ENCODE peak calls at places on chromosomes 12 and 14, in seven cellular contexts. J is astrocyte of the spinal cord, F is RWPE2, Q is cardiac fibroblast, N is tibial nerve, K is PC-3, O is small intestine. Z is an unnamed sample.

GRCh38 chr12:104793280-104793679 is 164.8 kb downstream of the SLC41A2 start:
- DNase-seq in K (no peak), Q (peak), O (no peak), J (peak), F (no peak), N (no peak), Z (no peak)

GRCh38 chr12:86660488-86661171 is 404.4 kb upstream of the MGAT4C start:
- DNase-seq in F (no peak), O (no peak), K (peak), Q (peak), J (peak), N (no peak), Z (no peak)

GRCh38 chr12:57208116-57208945 is 8.3 kb upstream of the NXPH4 start:
- DNase-seq in F (no peak), J (no peak), N (no peak), O (no peak), Q (no peak), K (no peak), Z (no peak)

GRCh38 chr12:103729499-103729898 is 111.5 kb downstream of the NT5DC3 start:
- DNase-seq in F (no peak), K (no peak), J (no peak), O (no peak), N (no peak), Q (no peak), Z (no peak)

GRCh38 chr12:110641512-110641911 is 27.6 kb downstream of the TCTN1 start:
- DNase-seq in F (no peak), N (no peak), Q (peak), K (no peak), O (no peak), J (peak), Z (peak)

GRCh38 chr12:67519824-67520433 is 128.6 kb upstream of the DYRK2 start:
- DNase-seq in N (no peak), J (no peak), K (no peak), F (no peak), Q (no peak), O (no peak), Z (no peak)

GRCh38 chr12:41932470-41932991 is 212.1 kb downstream of the GXYLT1 start:
- DNase-seq in J (peak), Q (peak), F (no peak), O (peak), N (peak), K (peak), Z (peak)

GRCh38 chr12:62750941-62751843 is 183.8 kb downstream of the PPM1H start:
- DNase-seq in F (no peak), N (no peak), J (no peak), K (peak), Q (no peak), O (peak), Z (no peak)

GRCh38 chr14:69199786-69200185 is 8.5 kb downstream of the EXD2 start:
- DNase-seq in N (no peak), F (no peak), K (no peak), Q (no peak), O (no peak), J (no peak), Z (no peak)

GRCh38 chr12:50221228-50222008 is 54.2 kb upstream of the CERS5 start:
- DNase-seq in J (peak), Q (peak), N (peak), K (peak), F (no peak), O (no peak), Z (no peak)

GRCh38 chr12:77402726-77403125 is 337.4 kb upstream of the E2F7 start:
- DNase-seq in K (no peak), N (no peak), Q (peak), J (peak), F (no peak), O (no peak), Z (no peak)

GRCh38 chr12:40691913-40692616 is at the start of gene CNTN1:
- DNase-seq in K (no peak), F (peak), N (peak), O (peak), J (peak), Q (peak), Z (peak)
- H3K4me3 ChIP-seq in K (no peak), F (peak), N (peak), O (no peak), J (peak), Q (no peak), Z (peak)

GRCh38 chr12:112932485-112933151 is 5.7 kb upstream of the OAS3 start:
- DNase-seq in O (no peak), F (no peak), N (no peak), J (no peak), Q (no peak), K (peak), Z (no peak)

GRCh38 chr12:112929715-112930114 is 8.6 kb upstream of the OAS3 start:
- DNase-seq in F (no peak), O (no peak), K (no peak), N (no peak), J (no peak), Q (no peak), Z (no peak)

GRCh38 chr12:112927925-112928324 is 10.3 kb upstream of the OAS3 start:
- DNase-seq in O (peak), N (no peak), Q (no peak), K (no peak), F (no peak), J (no peak), Z (no peak)

GRCh38 chr12:112928978-112929377 is 9.3 kb upstream of the OAS3 start:
- DNase-seq in J (no peak), K (no peak), O (no peak), Q (no peak), F (no peak), N (no peak), Z (no peak)

GRCh38 chr12:112930350-112930749 is 7.9 kb upstream of the OAS3 start:
- DNase-seq in J (no peak), O (no peak), F (no peak), Q (no peak), K (no peak), N (no peak), Z (no peak)
- H3K4me3 ChIP-seq in J (no peak), O (no peak), F (no peak), Q (no peak), K (no peak), N (no peak), Z (no peak)

GRCh38 chr12:54356951-54357356 is 7.3 kb downstream of the GPR84 start:
- DNase-seq in N (no peak), Q (no peak), K (no peak), F (no peak), J (no peak), O (no peak), Z (no peak)
- H3K4me3 ChIP-seq in N (no peak), Q (no peak), K (no peak), F (no peak), J (no peak), O (no peak), Z (no peak)

GRCh38 chr14:71383510-71383909 is 476.3 kb downstream of the PCNX1 start:
- DNase-seq in Q (no peak), J (no peak), K (no peak), F (no peak), O (no peak), N (no peak), Z (no peak)
- H3K4me3 ChIP-seq in Q (no peak), J (no peak), K (no peak), F (no peak), O (no peak), N (no peak), Z (no peak)

DNA sequence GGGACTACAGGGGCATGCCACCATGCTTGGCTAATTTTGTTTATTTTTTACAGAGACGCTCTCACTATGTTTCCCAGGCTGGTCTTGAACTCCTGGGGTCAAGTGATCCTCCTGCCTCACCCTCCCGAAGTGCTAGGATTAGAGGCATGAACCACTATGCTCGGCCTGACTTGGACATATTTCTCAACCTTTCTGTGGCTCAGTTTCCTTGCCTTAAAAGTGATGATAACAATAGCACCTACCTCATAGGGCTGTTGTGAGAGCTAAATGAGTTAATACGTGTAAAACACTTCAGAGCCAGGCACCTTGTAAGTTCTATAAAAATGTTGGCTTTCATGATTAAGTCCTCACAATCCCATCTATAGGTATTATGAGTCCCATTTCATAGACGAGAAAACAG is 89.2 kb upstream of the METAP2 start:
- DNase-seq in K (no peak), O (no peak), J (no peak), N (no peak), Q (no peak), F (no peak), Z (no peak)
- H3K4me3 ChIP-seq in K (no peak), O (no peak), J (no peak), N (no peak), Q (no peak), F (no peak), Z (peak)

Z was measured in psoas muscle.